ENCODE peak calls at places on chromosomes 7 and 10, in nine cellular contexts. One of them, this sample, is unnamed.

GRCh38 chr10:8073696-8074416 is 19.4 kb downstream of the GATA3 start:
- DNase-seq in RWPE1: no peak
- DNase-seq in fibroblast of pulmonary artery: no peak
- DNase-seq in AG10803: no peak
- DNase-seq in A549: no peak
- DNase-seq in astrocyte of the cerebellum: no peak
- DNase-seq in GM12864: no peak
- DNase-seq in sigmoid colon: peak
- DNase-seq in K562: peak
- DNase-seq in this sample: no peak

GRCh38 chr7:87627634-87627994 is 584 bp upstream of the RUNDC3B start:
- DNase-seq in RWPE1: no peak
- DNase-seq in fibroblast of pulmonary artery: peak
- DNase-seq in AG10803: no peak
- DNase-seq in A549: no peak
- DNase-seq in astrocyte of the cerebellum: no peak
- DNase-seq in GM12864: no peak
- DNase-seq in sigmoid colon: peak
- DNase-seq in K562: no peak
- DNase-seq in this sample: no peak

GRCh38 chr10:96365571-96365970 is 6.8 kb upstream of the OPALIN start:
- DNase-seq in RWPE1: no peak
- DNase-seq in fibroblast of pulmonary artery: no peak
- DNase-seq in AG10803: no peak
- DNase-seq in A549: no peak
- DNase-seq in astrocyte of the cerebellum: no peak
- DNase-seq in GM12864: no peak
- DNase-seq in sigmoid colon: no peak
- DNase-seq in K562: no peak
- DNase-seq in this sample: no peak

GRCh38 chr10:127090135-127090534 is 106.3 kb downstream of the INSYN2A start:
- DNase-seq in RWPE1: no peak
- DNase-seq in fibroblast of pulmonary artery: no peak
- DNase-seq in AG10803: no peak
- DNase-seq in A549: no peak
- DNase-seq in astrocyte of the cerebellum: no peak
- DNase-seq in GM12864: no peak
- DNase-seq in sigmoid colon: no peak
- DNase-seq in K562: no peak
- DNase-seq in this sample: no peak

GRCh38 chr10:13890617-13891541 is 304.1 kb downstream of the PRPF18 start:
- DNase-seq in RWPE1: no peak
- DNase-seq in fibroblast of pulmonary artery: peak
- DNase-seq in AG10803: peak
- DNase-seq in A549: no peak
- DNase-seq in astrocyte of the cerebellum: peak
- DNase-seq in GM12864: no peak
- DNase-seq in sigmoid colon: peak
- DNase-seq in K562: no peak
- DNase-seq in this sample: peak

GRCh38 chr10:90326498-90327267 is 531.2 kb downstream of the HTR7 start:
- DNase-seq in RWPE1: peak
- DNase-seq in fibroblast of pulmonary artery: peak
- DNase-seq in AG10803: no peak
- DNase-seq in A549: no peak
- DNase-seq in astrocyte of the cerebellum: peak
- DNase-seq in GM12864: no peak
- DNase-seq in sigmoid colon: no peak
- DNase-seq in K562: no peak
- DNase-seq in this sample: no peak

GRCh38 chr10:108303149-108303548 is 1138.6 kb upstream of the SORCS1 start:
- DNase-seq in RWPE1: no peak
- DNase-seq in fibroblast of pulmonary artery: no peak
- DNase-seq in AG10803: peak
- DNase-seq in A549: no peak
- DNase-seq in astrocyte of the cerebellum: no peak
- DNase-seq in GM12864: no peak
- DNase-seq in sigmoid colon: no peak
- DNase-seq in K562: no peak
- DNase-seq in this sample: no peak

GRCh38 chr10:90862908-90863514 is 5.2 kb upstream of the HTR7 start:
- DNase-seq in RWPE1: peak
- DNase-seq in fibroblast of pulmonary artery: peak
- DNase-seq in AG10803: peak
- DNase-seq in A549: peak
- DNase-seq in astrocyte of the cerebellum: no peak
- DNase-seq in GM12864: no peak
- DNase-seq in sigmoid colon: no peak
- DNase-seq in K562: peak
- DNase-seq in this sample: peak

GRCh38 chr7:155983176-155983815 is 171.0 kb upstream of the SHH start:
- DNase-seq in RWPE1: no peak
- DNase-seq in fibroblast of pulmonary artery: no peak
- DNase-seq in AG10803: no peak
- DNase-seq in A549: no peak
- DNase-seq in astrocyte of the cerebellum: no peak
- DNase-seq in GM12864: no peak
- DNase-seq in sigmoid colon: peak
- DNase-seq in K562: no peak
- DNase-seq in this sample: no peak

GRCh38 chr10:48983648-48984359 is 44.2 kb upstream of the LRRC18 start:
- DNase-seq in RWPE1: no peak
- DNase-seq in fibroblast of pulmonary artery: no peak
- DNase-seq in AG10803: no peak
- DNase-seq in A549: no peak
- DNase-seq in astrocyte of the cerebellum: no peak
- DNase-seq in GM12864: no peak
- DNase-seq in sigmoid colon: no peak
- DNase-seq in K562: no peak
- DNase-seq in this sample: no peak

DNA sequence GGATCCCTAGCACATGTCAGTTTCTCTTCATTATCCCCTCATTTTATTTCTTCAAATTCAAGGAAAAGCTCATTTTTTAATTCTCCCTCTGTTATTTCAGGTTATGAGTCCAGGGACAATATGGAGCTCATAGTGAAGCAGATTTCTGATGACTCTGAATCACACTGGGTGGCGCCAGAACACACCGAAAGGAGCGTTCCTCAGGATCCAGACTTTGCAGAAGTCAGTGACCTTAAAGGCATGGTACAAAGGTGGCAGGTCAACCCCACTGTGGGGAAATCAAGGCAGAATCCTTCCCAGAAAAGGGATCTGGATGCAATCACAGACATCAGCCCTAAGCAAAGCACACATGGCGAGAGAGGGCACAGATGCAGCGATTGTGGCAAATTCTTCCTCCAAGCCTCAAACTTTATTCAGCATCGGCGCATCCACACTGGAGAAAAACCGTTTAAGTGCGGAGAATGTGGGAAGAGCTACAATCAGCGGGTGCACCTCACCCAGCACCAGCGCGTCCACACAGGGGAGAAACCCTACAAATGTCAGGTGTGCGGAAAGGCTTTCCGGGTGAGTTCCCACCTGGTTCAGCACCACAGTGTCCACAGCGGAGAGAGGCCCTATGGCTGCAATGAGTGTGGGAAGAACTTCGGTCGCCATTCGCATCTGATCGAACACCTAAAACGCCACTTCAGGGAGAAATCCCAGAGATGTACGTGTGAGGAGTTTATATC is 21.4 kb downstream of the ZKSCAN5 start:
- DNase-seq in RWPE1: no peak
- DNase-seq in fibroblast of pulmonary artery: peak
- DNase-seq in AG10803: no peak
- DNase-seq in A549: no peak
- DNase-seq in astrocyte of the cerebellum: no peak
- DNase-seq in GM12864: no peak
- DNase-seq in sigmoid colon: no peak
- DNase-seq in K562: peak
- DNase-seq in this sample: no peak
- TF ChIP-seq CTCF in RWPE1: no peak
- TF ChIP-seq CTCF in fibroblast of pulmonary artery: peak
- TF ChIP-seq CTCF in AG10803: peak
- TF ChIP-seq CTCF in A549: no peak
- TF ChIP-seq CTCF in astrocyte of the cerebellum: peak
- TF ChIP-seq CTCF in GM12864: no peak
- TF ChIP-seq CTCF in sigmoid colon: no peak
- TF ChIP-seq CTCF in K562: peak
- TF ChIP-seq CTCF in this sample: peak

GRCh38 chr10:125144693-125145623 is 15.4 kb downstream of the CTBP2 start:
- DNase-seq in RWPE1: peak
- DNase-seq in fibroblast of pulmonary artery: peak
- DNase-seq in AG10803: peak
- DNase-seq in A549: peak
- DNase-seq in astrocyte of the cerebellum: no peak
- DNase-seq in GM12864: no peak
- DNase-seq in sigmoid colon: no peak
- DNase-seq in K562: peak
- DNase-seq in this sample: peak
- TF ChIP-seq CTCF in RWPE1: peak
- TF ChIP-seq CTCF in fibroblast of pulmonary artery: peak
- TF ChIP-seq CTCF in AG10803: peak
- TF ChIP-seq CTCF in A549: peak
- TF ChIP-seq CTCF in astrocyte of the cerebellum: peak
- TF ChIP-seq CTCF in GM12864: peak
- TF ChIP-seq CTCF in sigmoid colon: no peak
- TF ChIP-seq CTCF in K562: peak
- TF ChIP-seq CTCF in this sample: peak

DNA sequence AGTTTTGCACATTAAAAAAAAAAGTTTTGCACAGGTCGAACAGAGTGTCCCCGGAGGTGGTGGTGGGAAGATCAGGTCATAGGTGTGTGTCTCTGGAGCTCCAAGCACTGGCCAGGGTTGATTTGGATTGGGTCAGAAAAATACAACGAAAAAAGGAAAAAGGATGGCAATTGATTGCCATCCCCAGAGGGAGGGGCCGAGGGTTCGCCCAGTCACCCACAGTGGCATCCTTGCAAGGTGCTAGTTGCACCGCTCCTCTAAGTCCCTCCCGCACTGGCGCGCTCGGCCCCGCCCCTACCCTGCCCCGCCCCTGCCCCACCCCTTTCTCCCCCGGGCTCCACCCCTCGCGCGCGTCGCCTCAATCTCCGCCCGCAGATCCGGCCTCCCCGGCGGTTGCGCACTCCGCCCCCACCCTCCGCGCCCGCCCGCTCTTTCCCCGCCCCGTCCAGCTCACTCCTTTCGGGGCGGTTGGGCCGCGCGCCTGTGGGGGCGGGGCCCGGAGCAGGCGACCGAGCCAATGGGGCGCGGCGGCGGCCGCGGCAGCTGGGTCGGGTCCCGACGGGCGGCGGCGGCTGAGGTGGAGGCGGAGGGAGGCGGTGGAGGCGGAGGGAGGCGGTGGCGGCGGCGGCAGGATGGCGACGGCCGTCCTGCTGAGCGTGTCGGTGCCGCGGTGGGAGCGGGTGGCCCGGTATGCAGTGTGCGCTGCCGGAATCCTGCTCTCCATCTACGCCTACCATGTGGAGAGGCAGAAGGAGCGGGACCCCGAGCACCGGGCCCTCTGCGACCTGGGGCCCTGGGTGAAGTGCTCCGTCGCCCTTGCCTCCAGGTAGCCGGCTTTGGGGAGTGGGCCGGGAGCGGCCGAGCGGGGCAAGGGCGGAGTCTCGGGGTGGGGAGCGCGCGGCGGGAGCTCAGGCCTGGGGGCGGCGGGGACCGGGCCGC is 31.5 kb upstream of the ERV3-1 start:
- DNase-seq in RWPE1: peak
- DNase-seq in fibroblast of pulmonary artery: peak
- DNase-seq in AG10803: peak
- DNase-seq in A549: peak
- DNase-seq in astrocyte of the cerebellum: peak
- DNase-seq in GM12864: peak
- DNase-seq in sigmoid colon: peak
- DNase-seq in K562: peak
- DNase-seq in this sample: peak
- TF ChIP-seq CTCF in RWPE1: no peak
- TF ChIP-seq CTCF in fibroblast of pulmonary artery: no peak
- TF ChIP-seq CTCF in AG10803: no peak
- TF ChIP-seq CTCF in A549: no peak
- TF ChIP-seq CTCF in astrocyte of the cerebellum: peak
- TF ChIP-seq CTCF in GM12864: peak
- TF ChIP-seq CTCF in sigmoid colon: no peak
- TF ChIP-seq CTCF in K562: peak
- TF ChIP-seq CTCF in this sample: peak

GRCh38 chr10:77173615-77174461 is 463.8 kb downstream of the KCNMA1 start:
- DNase-seq in RWPE1: peak
- DNase-seq in fibroblast of pulmonary artery: peak
- DNase-seq in AG10803: peak
- DNase-seq in A549: peak
- DNase-seq in astrocyte of the cerebellum: peak
- DNase-seq in GM12864: peak
- DNase-seq in sigmoid colon: peak
- DNase-seq in K562: peak
- DNase-seq in this sample: peak

GRCh38 chr10:77176224-77176623 is 461.4 kb downstream of the KCNMA1 start:
- DNase-seq in RWPE1: no peak
- DNase-seq in fibroblast of pulmonary artery: no peak
- DNase-seq in AG10803: no peak
- DNase-seq in A549: no peak
- DNase-seq in astrocyte of the cerebellum: no peak
- DNase-seq in GM12864: no peak
- DNase-seq in sigmoid colon: no peak
- DNase-seq in K562: no peak
- DNase-seq in this sample: no peak

GRCh38 chr10:77177589-77177988 is 460.0 kb downstream of the KCNMA1 start:
- DNase-seq in RWPE1: no peak
- DNase-seq in fibroblast of pulmonary artery: no peak
- DNase-seq in AG10803: no peak
- DNase-seq in A549: no peak
- DNase-seq in astrocyte of the cerebellum: no peak
- DNase-seq in GM12864: no peak
- DNase-seq in sigmoid colon: no peak
- DNase-seq in K562: no peak
- DNase-seq in this sample: no peak

GRCh38 chr10:77177161-77177560 is 460.4 kb downstream of the KCNMA1 start:
- DNase-seq in RWPE1: no peak
- DNase-seq in fibroblast of pulmonary artery: no peak
- DNase-seq in AG10803: no peak
- DNase-seq in A549: no peak
- DNase-seq in astrocyte of the cerebellum: no peak
- DNase-seq in GM12864: no peak
- DNase-seq in sigmoid colon: no peak
- DNase-seq in K562: no peak
- DNase-seq in this sample: no peak

DNA sequence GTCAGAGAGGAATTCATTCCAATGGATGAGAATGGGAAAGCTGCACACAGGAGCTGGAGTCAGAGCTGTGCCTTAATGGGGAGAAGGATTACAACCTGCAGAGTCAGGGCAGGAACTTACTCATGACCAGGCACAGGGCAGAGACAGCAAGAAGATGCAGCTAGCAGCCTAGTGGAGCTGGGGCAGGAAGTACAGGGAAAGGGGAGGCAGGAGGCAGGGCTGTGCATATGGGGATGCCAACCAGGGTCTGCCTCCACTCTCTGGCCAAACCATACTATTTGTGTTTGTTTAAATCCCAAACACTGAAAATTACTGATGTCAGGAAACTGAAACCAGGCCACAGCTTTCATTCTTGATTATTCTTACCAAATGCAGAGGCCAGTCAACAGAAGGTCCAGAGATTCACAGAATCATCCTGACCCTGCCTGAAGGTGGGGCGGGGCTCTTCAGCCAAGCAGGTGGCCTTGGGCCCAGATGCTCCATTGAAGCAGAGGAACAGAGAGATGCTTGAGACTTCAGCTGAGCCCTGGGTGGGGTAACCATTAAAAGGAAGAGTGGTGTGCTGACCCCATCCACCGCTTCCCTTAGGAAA is 461.9 kb downstream of the KCNMA1 start:
- DNase-seq in RWPE1: no peak
- DNase-seq in fibroblast of pulmonary artery: no peak
- DNase-seq in AG10803: no peak
- DNase-seq in A549: no peak
- DNase-seq in astrocyte of the cerebellum: no peak
- DNase-seq in GM12864: no peak
- DNase-seq in sigmoid colon: no peak
- DNase-seq in K562: no peak
- DNase-seq in this sample: no peak
- TF ChIP-seq CTCF in RWPE1: no peak
- TF ChIP-seq CTCF in fibroblast of pulmonary artery: no peak
- TF ChIP-seq CTCF in AG10803: no peak
- TF ChIP-seq CTCF in A549: no peak
- TF ChIP-seq CTCF in astrocyte of the cerebellum: no peak
- TF ChIP-seq CTCF in GM12864: no peak
- TF ChIP-seq CTCF in sigmoid colon: no peak
- TF ChIP-seq CTCF in K562: no peak
- TF ChIP-seq CTCF in this sample: no peak

This sample was measured in GM13977.